ENCODE peak calls at places on chromosomes 3 and 15, in ten cellular contexts. N is NCI-H748 treated with DMSO at 0.1 percent for 48 hours; H is activated T-cell treated with anti-CD3 and anti-CD28 coated beads for 24 hours; V is stimulated activated CD4-positive, alpha-beta T cell treated with anti-CD3 and anti-CD28 coated beads, TNF-alpha, amount 100 ng/mL, for 24 hours; C is EH; R is GM03348; S is hippocampal formation; A is lung; Q is spleen; G is activated CD8-positive, alpha-beta T cell treated with anti-CD3 and anti-CD28 coated beads, Interleukin-2, amount 10 ng/mL, durations not matched to agents 7 days and 5 days. W is an unnamed sample.

GRCh38 chr3:140753865-140754754 is 76.2 kb downstream of the TRIM42 start:
- DNase-seq in C (no peak), V (no peak), N (no peak), R (no peak), S (no peak), H (no peak), Q (no peak), A (no peak), G (no peak), W (peak; percentile 25)

GRCh38 chr15:29844290-29844903 is 22.1 kb upstream of the TJP1 start:
- DNase-seq in R (peak; percentile 17), A (no peak), V (no peak), Q (no peak), N (no peak), G (no peak), S (no peak), H (no peak), C (no peak), W (no peak)

GRCh38 chr3:111210003-111210699 is 138.5 kb downstream of the NECTIN3 start:
- DNase-seq in A (no peak), H (no peak), C (peak; percentile 97), Q (no peak), S (no peak), N (no peak), V (no peak), R (peak; percentile 59), G (no peak), W (no peak)

GRCh38 chr15:43212299-43212698 is 8.5 kb downstream of the EPB42 start:
- DNase-seq in C (no peak), N (no peak), V (no peak), G (no peak), Q (no peak), R (no peak), S (no peak), H (no peak), A (no peak), W (no peak)

GRCh38 chr15:88841201-88841600 is 38.0 kb downstream of the ACAN start:
- DNase-seq in V (no peak), H (no peak), G (no peak), S (no peak), A (no peak), N (no peak), R (no peak), Q (no peak), C (peak; percentile 57), W (no peak)

GRCh38 chr15:58931985-58932384 is 1.5 kb downstream of the SLTM start:
- DNase-seq in Q (no peak), V (no peak), R (peak; percentile 35), C (peak; percentile 72), A (peak; percentile 54), S (peak; percentile 29), H (no peak), G (no peak), N (no peak), W (no peak)

GRCh38 chr15:58332676-58333400 is 99.0 kb upstream of the LIPC start:
- DNase-seq in G (no peak), C (peak; percentile 91), Q (no peak), S (no peak), V (no peak), N (no peak), A (no peak), H (no peak), R (peak; percentile 51), W (no peak)

GRCh38 chr3:140588558-140588957 is 89.3 kb upstream of the TRIM42 start:
- DNase-seq in N (no peak), C (no peak), G (no peak), R (no peak), Q (no peak), H (no peak), A (no peak), S (no peak), V (no peak), W (no peak)

GRCh38 chr3:46996689-46997452 is 17.4 kb downstream of the NBEAL2 start:
- DNase-seq in A (no peak), V (no peak), G (no peak), C (no peak), H (no peak), R (no peak), S (no peak), N (no peak), Q (peak; percentile 74), W (no peak)

GRCh38 chr3:33779751-33780150 is 18.7 kb upstream of the PDCD6IP start:
- DNase-seq in H (no peak), S (no peak), V (no peak), A (no peak), N (no peak), R (no peak), Q (no peak), G (no peak), C (peak; percentile 56), W (no peak)

GRCh38 chr15:29345549-29346525 is 76.2 kb upstream of the NSMCE3 start:
- DNase-seq in Q (no peak), S (no peak), H (no peak), V (no peak), A (no peak), N (no peak), R (no peak), C (no peak), G (no peak), W (no peak)

GRCh38 chr15:100215843-100216169 is 126.0 kb downstream of the ADAMTS17 start:
- DNase-seq in N (no peak), S (no peak), H (no peak), V (no peak), Q (no peak), G (no peak), R (no peak), A (no peak), C (no peak), W (no peak)